ENCODE peak calls at places on chromosomes 5 and 9, in six cellular contexts. One of them, this sample, is unnamed.

GRCh38 chr9:92896037-92896436 is 18.2 kb upstream of the ZNF484 start:
- DNase-seq in activated T-helper 1 cell treated with anti-CD3 and anti-CD28 coated beads, Interleukin-2, amount 50 U/mL, for 16 hours: no peak
- DNase-seq in fibroblast of the conjunctiva: no peak
- DNase-seq in K562: no peak
- DNase-seq in HT1080: no peak
- DNase-seq in amniotic stem cell: no peak
- DNase-seq in this sample: no peak

GRCh38 chr5:9226026-9226536 is 319.8 kb downstream of the SEMA5A start:
- DNase-seq in activated T-helper 1 cell treated with anti-CD3 and anti-CD28 coated beads, Interleukin-2, amount 50 U/mL, for 16 hours: no peak
- DNase-seq in fibroblast of the conjunctiva: no peak
- DNase-seq in K562: no peak
- DNase-seq in HT1080: no peak
- DNase-seq in amniotic stem cell: no peak
- DNase-seq in this sample: no peak

GRCh38 chr9:3708751-3709150 is 182.9 kb upstream of the RFX3 start:
- DNase-seq in activated T-helper 1 cell treated with anti-CD3 and anti-CD28 coated beads, Interleukin-2, amount 50 U/mL, for 16 hours: no peak
- DNase-seq in fibroblast of the conjunctiva: no peak
- DNase-seq in K562: no peak
- DNase-seq in HT1080: peak
- DNase-seq in amniotic stem cell: no peak
- DNase-seq in this sample: no peak

GRCh38 chr9:2630158-2630557 is 8.6 kb downstream of the VLDLR start:
- DNase-seq in activated T-helper 1 cell treated with anti-CD3 and anti-CD28 coated beads, Interleukin-2, amount 50 U/mL, for 16 hours: no peak
- DNase-seq in fibroblast of the conjunctiva: no peak
- DNase-seq in K562: no peak
- DNase-seq in HT1080: no peak
- DNase-seq in amniotic stem cell: no peak
- DNase-seq in this sample: no peak

GRCh38 chr5:172715931-172716682 is 54.9 kb downstream of the DUSP1 start:
- DNase-seq in activated T-helper 1 cell treated with anti-CD3 and anti-CD28 coated beads, Interleukin-2, amount 50 U/mL, for 16 hours: no peak
- DNase-seq in fibroblast of the conjunctiva: no peak
- DNase-seq in K562: peak
- DNase-seq in HT1080: no peak
- DNase-seq in amniotic stem cell: no peak
- DNase-seq in this sample: no peak

GRCh38 chr5:71666321-71666720 is 52.8 kb upstream of the CARTPT start:
- DNase-seq in activated T-helper 1 cell treated with anti-CD3 and anti-CD28 coated beads, Interleukin-2, amount 50 U/mL, for 16 hours: no peak
- DNase-seq in fibroblast of the conjunctiva: no peak
- DNase-seq in K562: no peak
- DNase-seq in HT1080: no peak
- DNase-seq in amniotic stem cell: no peak
- DNase-seq in this sample: no peak

GRCh38 chr9:129145841-129146292 is 32.2 kb downstream of the IER5L start:
- DNase-seq in activated T-helper 1 cell treated with anti-CD3 and anti-CD28 coated beads, Interleukin-2, amount 50 U/mL, for 16 hours: no peak
- DNase-seq in fibroblast of the conjunctiva: peak
- DNase-seq in K562: no peak
- DNase-seq in HT1080: peak
- DNase-seq in amniotic stem cell: no peak
- DNase-seq in this sample: no peak

GRCh38 chr5:5295361-5295760 is 127.1 kb upstream of the ICE1 start:
- DNase-seq in activated T-helper 1 cell treated with anti-CD3 and anti-CD28 coated beads, Interleukin-2, amount 50 U/mL, for 16 hours: no peak
- DNase-seq in fibroblast of the conjunctiva: no peak
- DNase-seq in K562: no peak
- DNase-seq in HT1080: no peak
- DNase-seq in amniotic stem cell: no peak
- DNase-seq in this sample: no peak

GRCh38 chr9:130498298-130498917 is 53.6 kb downstream of the ASS1 start:
- DNase-seq in activated T-helper 1 cell treated with anti-CD3 and anti-CD28 coated beads, Interleukin-2, amount 50 U/mL, for 16 hours: no peak
- DNase-seq in fibroblast of the conjunctiva: no peak
- DNase-seq in K562: peak
- DNase-seq in HT1080: no peak
- DNase-seq in amniotic stem cell: no peak
- DNase-seq in this sample: no peak

GRCh38 chr5:55691265-55692105 is 20.6 kb downstream of the SLC38A9 start:
- DNase-seq in activated T-helper 1 cell treated with anti-CD3 and anti-CD28 coated beads, Interleukin-2, amount 50 U/mL, for 16 hours: no peak
- DNase-seq in fibroblast of the conjunctiva: peak
- DNase-seq in K562: peak
- DNase-seq in HT1080: peak
- DNase-seq in amniotic stem cell: peak
- DNase-seq in this sample: peak

GRCh38 chr9:121767176-121767769 is 115.8 kb downstream of the DAB2IP start:
- DNase-seq in activated T-helper 1 cell treated with anti-CD3 and anti-CD28 coated beads, Interleukin-2, amount 50 U/mL, for 16 hours: no peak
- DNase-seq in fibroblast of the conjunctiva: no peak
- DNase-seq in K562: no peak
- DNase-seq in HT1080: no peak
- DNase-seq in amniotic stem cell: no peak
- DNase-seq in this sample: no peak

GRCh38 chr5:123163225-123163876 is 74.3 kb downstream of the PRDM6 start:
- DNase-seq in activated T-helper 1 cell treated with anti-CD3 and anti-CD28 coated beads, Interleukin-2, amount 50 U/mL, for 16 hours: no peak
- DNase-seq in fibroblast of the conjunctiva: no peak
- DNase-seq in K562: no peak
- DNase-seq in HT1080: no peak
- DNase-seq in amniotic stem cell: no peak
- DNase-seq in this sample: no peak

GRCh38 chr5:33364406-33364805 is 76.4 kb upstream of the TARS1 start:
- DNase-seq in activated T-helper 1 cell treated with anti-CD3 and anti-CD28 coated beads, Interleukin-2, amount 50 U/mL, for 16 hours: no peak
- DNase-seq in fibroblast of the conjunctiva: no peak
- DNase-seq in K562: no peak
- DNase-seq in HT1080: no peak
- DNase-seq in amniotic stem cell: no peak
- DNase-seq in this sample: no peak

GRCh38 chr9:16501726-16502125 is 368.7 kb downstream of the BNC2 start:
- DNase-seq in activated T-helper 1 cell treated with anti-CD3 and anti-CD28 coated beads, Interleukin-2, amount 50 U/mL, for 16 hours: no peak
- DNase-seq in fibroblast of the conjunctiva: no peak
- DNase-seq in K562: no peak
- DNase-seq in HT1080: no peak
- DNase-seq in amniotic stem cell: no peak
- DNase-seq in this sample: no peak

GRCh38 chr9:131942076-131942720 is 137.5 kb downstream of the MED27 start:
- DNase-seq in activated T-helper 1 cell treated with anti-CD3 and anti-CD28 coated beads, Interleukin-2, amount 50 U/mL, for 16 hours: no peak
- DNase-seq in fibroblast of the conjunctiva: no peak
- DNase-seq in K562: no peak
- DNase-seq in HT1080: peak
- DNase-seq in amniotic stem cell: no peak
- DNase-seq in this sample: no peak

GRCh38 chr9:131045300-131046092 is 36.5 kb downstream of the LAMC3 start:
- DNase-seq in activated T-helper 1 cell treated with anti-CD3 and anti-CD28 coated beads, Interleukin-2, amount 50 U/mL, for 16 hours: no peak
- DNase-seq in fibroblast of the conjunctiva: no peak
- DNase-seq in K562: peak
- DNase-seq in HT1080: no peak
- DNase-seq in amniotic stem cell: no peak
- DNase-seq in this sample: no peak

GRCh38 chr5:139647406-139648204 is 544 bp upstream of the CXXC5 start:
- DNase-seq in activated T-helper 1 cell treated with anti-CD3 and anti-CD28 coated beads, Interleukin-2, amount 50 U/mL, for 16 hours: no peak
- DNase-seq in fibroblast of the conjunctiva: no peak
- DNase-seq in K562: no peak
- DNase-seq in HT1080: no peak
- DNase-seq in amniotic stem cell: no peak
- DNase-seq in this sample: no peak

GRCh38 chr5:150085191-150085912 is 1.0 kb downstream of the CSF1R start:
- DNase-seq in activated T-helper 1 cell treated with anti-CD3 and anti-CD28 coated beads, Interleukin-2, amount 50 U/mL, for 16 hours: no peak
- DNase-seq in fibroblast of the conjunctiva: no peak
- DNase-seq in K562: no peak
- DNase-seq in HT1080: no peak
- DNase-seq in amniotic stem cell: no peak
- DNase-seq in this sample: no peak

GRCh38 chr5:127041571-127041970 is 11.2 kb upstream of the MARCHF3 start:
- DNase-seq in activated T-helper 1 cell treated with anti-CD3 and anti-CD28 coated beads, Interleukin-2, amount 50 U/mL, for 16 hours: no peak
- DNase-seq in fibroblast of the conjunctiva: no peak
- DNase-seq in K562: no peak
- DNase-seq in HT1080: peak
- DNase-seq in amniotic stem cell: peak
- DNase-seq in this sample: no peak

GRCh38 chr9:20209421-20210340 is 412.6 kb downstream of the MLLT3 start:
- DNase-seq in activated T-helper 1 cell treated with anti-CD3 and anti-CD28 coated beads, Interleukin-2, amount 50 U/mL, for 16 hours: no peak
- DNase-seq in fibroblast of the conjunctiva: no peak
- DNase-seq in K562: no peak
- DNase-seq in HT1080: no peak
- DNase-seq in amniotic stem cell: no peak
- DNase-seq in this sample: no peak

This sample was measured in HEK293T.